ENCODE peak calls at places on chromosomes 2 and 18, in four cellular contexts. One of them, this sample, is unnamed.

GRCh38 chr2:31196622-31197021 is 20.7 kb downstream of the CAPN14 start:
- DNase-seq in HEK293T: no peak
- DNase-seq in left cardiac atrium: no peak
- DNase-seq in AML-193: no peak
- DNase-seq in this sample: no peak

GRCh38 chr2:99880148-99880983 is 262.0 kb downstream of the AFF3 start:
- DNase-seq in HEK293T: no peak
- DNase-seq in left cardiac atrium: no peak
- DNase-seq in AML-193: no peak
- DNase-seq in this sample: no peak

GRCh38 chr2:151238527-151239487 is 22.9 kb downstream of the RBM43 start:
- DNase-seq in HEK293T: peak
- DNase-seq in left cardiac atrium: peak
- DNase-seq in AML-193: peak
- DNase-seq in this sample: peak

GRCh38 chr18:70337139-70337972 is 48.5 kb downstream of the SOCS6 start:
- DNase-seq in HEK293T: peak
- DNase-seq in left cardiac atrium: no peak
- DNase-seq in AML-193: no peak
- DNase-seq in this sample: peak

GRCh38 chr2:187528042-187528441 is 26.2 kb downstream of the TFPI start:
- DNase-seq in HEK293T: no peak
- DNase-seq in left cardiac atrium: no peak
- DNase-seq in AML-193: no peak
- DNase-seq in this sample: no peak

GRCh38 chr18:79799619-79800352 is 2.0 kb downstream of the KCNG2 start:
- DNase-seq in HEK293T: no peak
- DNase-seq in left cardiac atrium: no peak
- DNase-seq in AML-193: peak
- DNase-seq in this sample: peak

GRCh38 chr18:24818451-24818850 is 358.0 kb downstream of the HRH4 start:
- DNase-seq in HEK293T: no peak
- DNase-seq in left cardiac atrium: no peak
- DNase-seq in AML-193: no peak
- DNase-seq in this sample: no peak

GRCh38 chr2:112182581-112183034 is 44.4 kb downstream of the FBLN7 start:
- DNase-seq in HEK293T: no peak
- DNase-seq in left cardiac atrium: no peak
- DNase-seq in AML-193: no peak
- DNase-seq in this sample: no peak

GRCh38 chr18:5951515-5952081 is 56.3 kb upstream of the TMEM200C start:
- DNase-seq in HEK293T: no peak
- DNase-seq in left cardiac atrium: no peak
- DNase-seq in AML-193: no peak
- DNase-seq in this sample: no peak

GRCh38 chr2:133581027-133581760 is 12.9 kb upstream of the NCKAP5 start:
- DNase-seq in HEK293T: no peak
- DNase-seq in left cardiac atrium: no peak
- DNase-seq in AML-193: no peak
- DNase-seq in this sample: no peak

GRCh38 chr2:162318280-162319222 is at the start of gene IFIH1:
- DNase-seq in HEK293T: peak
- DNase-seq in left cardiac atrium: peak
- DNase-seq in AML-193: peak
- DNase-seq in this sample: peak

GRCh38 chr2:200266406-200266805 is 40.1 kb upstream of the SPATS2L start:
- DNase-seq in HEK293T: no peak
- DNase-seq in left cardiac atrium: no peak
- DNase-seq in AML-193: no peak
- DNase-seq in this sample: no peak

GRCh38 chr2:166404831-166405568 is 29.3 kb upstream of the SCN9A start:
- DNase-seq in HEK293T: peak
- DNase-seq in left cardiac atrium: no peak
- DNase-seq in AML-193: no peak
- DNase-seq in this sample: no peak

GRCh38 chr2:230907361-230908093 is 17.5 kb downstream of the GPR55 start:
- DNase-seq in HEK293T: no peak
- DNase-seq in left cardiac atrium: no peak
- DNase-seq in AML-193: no peak
- DNase-seq in this sample: no peak

GRCh38 chr2:96514521-96514920 is 9.4 kb upstream of the NEURL3 start:
- DNase-seq in HEK293T: no peak
- DNase-seq in left cardiac atrium: no peak
- DNase-seq in AML-193: no peak
- DNase-seq in this sample: no peak

GRCh38 chr2:241821460-241822263 is 12.7 kb downstream of the NEU4 start:
- DNase-seq in HEK293T: no peak
- DNase-seq in left cardiac atrium: peak
- DNase-seq in AML-193: no peak
- DNase-seq in this sample: no peak

GRCh38 chr2:46850742-46851141 is 64.9 kb downstream of the MCFD2 start:
- DNase-seq in HEK293T: no peak
- DNase-seq in left cardiac atrium: peak
- DNase-seq in AML-193: no peak
- DNase-seq in this sample: no peak

GRCh38 chr2:96945011-96945410 is 41.4 kb downstream of the FAM178B start:
- DNase-seq in HEK293T: no peak
- DNase-seq in left cardiac atrium: no peak
- DNase-seq in AML-193: no peak
- DNase-seq in this sample: no peak

GRCh38 chr2:149271575-149271974 is 58.8 kb upstream of the LYPD6 start:
- DNase-seq in HEK293T: no peak
- DNase-seq in left cardiac atrium: no peak
- DNase-seq in AML-193: no peak
- DNase-seq in this sample: no peak

GRCh38 chr2:97717618-97718005 is 4.2 kb downstream of the ZAP70 start:
- DNase-seq in HEK293T: no peak
- DNase-seq in left cardiac atrium: peak
- DNase-seq in AML-193: no peak
- DNase-seq in this sample: no peak

GRCh38 chr2:9752441-9753275 is 90.6 kb upstream of the TAF1B start:
- DNase-seq in HEK293T: no peak
- DNase-seq in left cardiac atrium: no peak
- DNase-seq in AML-193: no peak
- DNase-seq in this sample: no peak

GRCh38 chr2:164287041-164287440 is 334.2 kb downstream of the GRB14 start:
- DNase-seq in HEK293T: no peak
- DNase-seq in left cardiac atrium: no peak
- DNase-seq in AML-193: no peak
- DNase-seq in this sample: no peak